ENCODE peak calls at places on chromosomes 11 and 22, in four cellular contexts. S is HepG2, Y is SJSA1, O is right lobe of liver. I is an unnamed sample.

GRCh38 chr11:76837696-76838421 is 22.9 kb upstream of the ACER3 start:
- DNase-seq in Y (no peak), O (no peak), S (no peak), I (no peak)

GRCh38 chr22:32323513-32324164 is 34.0 kb upstream of the RFPL3 start:
- DNase-seq in O (no peak), S (no peak), Y (peak), I (no peak)

GRCh38 chr11:75337195-75337654 is 14.2 kb downstream of the ARRB1 start:
- DNase-seq in Y (no peak), O (no peak), S (no peak), I (no peak)

GRCh38 chr11:104609297-104609696 is 289.0 kb downstream of the CASP12 start:
- DNase-seq in Y (no peak), O (no peak), S (peak), I (peak)

GRCh38 chr11:116895053-116895757 is 57.8 kb upstream of the APOA1 start:
- DNase-seq in S (no peak), Y (no peak), O (no peak), I (no peak)

GRCh38 chr11:4882543-4882942 is 843 bp downstream of the OR51T1 start:
- DNase-seq in Y (no peak), S (no peak), O (no peak), I (no peak)

GRCh38 chr22:18126606-18127005 is 16.0 kb downstream of the TUBA8 start:
- DNase-seq in Y (no peak), O (no peak), S (no peak), I (no peak)

GRCh38 chr11:95891423-95892177 is 32.3 kb downstream of the MTMR2 start:
- DNase-seq in Y (no peak), O (no peak), S (no peak), I (no peak)

GRCh38 chr11:5989203-5989602 is 2.4 kb upstream of the OR52L1 start:
- DNase-seq in Y (no peak), S (no peak), O (no peak), I (no peak)

GRCh38 chr11:124899376-124900145 is 1.9 kb upstream of the ROBO4 start:
- DNase-seq in O (no peak), Y (no peak), S (no peak), I (no peak)

GRCh38 chr11:82854242-82854641 is 46.0 kb downstream of the PRCP start:
- DNase-seq in Y (no peak), S (no peak), O (no peak), I (no peak)

GRCh38 chr11:86047275-86047991 is 21.5 kb downstream of the PICALM start:
- DNase-seq in S (no peak), O (no peak), Y (no peak), I (no peak)

GRCh38 chr11:5117588-5117987 is 20.6 kb downstream of the OR52A5 start:
- DNase-seq in O (no peak), S (no peak), Y (no peak), I (no peak)

GRCh38 chr22:45639747-45640102 is 31.9 kb upstream of the ATXN10 start:
- DNase-seq in S (no peak), Y (peak), O (no peak), I (no peak)

GRCh38 chr11:32310218-32310601 is 125.1 kb downstream of the WT1 start:
- DNase-seq in Y (no peak), S (no peak), O (no peak), I (no peak)

GRCh38 chr22:38867496-38868285 is 4.3 kb downstream of the CBX6 start:
- DNase-seq in S (no peak), Y (peak), O (peak), I (peak)

GRCh38 chr11:29751618-29752017 is 265.2 kb downstream of the KCNA4 start:
- DNase-seq in S (no peak), O (no peak), Y (no peak), I (no peak)

GRCh38 chr11:29119691-29120328 is 897.0 kb downstream of the KCNA4 start:
- DNase-seq in Y (peak), O (no peak), S (no peak), I (no peak)

GRCh38 chr11:117643606-117644300 is 153.3 kb downstream of the DSCAML1 start:
- DNase-seq in O (no peak), Y (no peak), S (no peak), I (no peak)

GRCh38 chr22:41939981-41940852 is 6.7 kb downstream of the CENPM start:
- DNase-seq in O (no peak), Y (no peak), S (no peak), I (no peak)

GRCh38 chr11:125429174-125429707 is 66.8 kb downstream of the FEZ1 start:
- DNase-seq in S (peak), O (peak), Y (no peak), I (peak)

DNA sequence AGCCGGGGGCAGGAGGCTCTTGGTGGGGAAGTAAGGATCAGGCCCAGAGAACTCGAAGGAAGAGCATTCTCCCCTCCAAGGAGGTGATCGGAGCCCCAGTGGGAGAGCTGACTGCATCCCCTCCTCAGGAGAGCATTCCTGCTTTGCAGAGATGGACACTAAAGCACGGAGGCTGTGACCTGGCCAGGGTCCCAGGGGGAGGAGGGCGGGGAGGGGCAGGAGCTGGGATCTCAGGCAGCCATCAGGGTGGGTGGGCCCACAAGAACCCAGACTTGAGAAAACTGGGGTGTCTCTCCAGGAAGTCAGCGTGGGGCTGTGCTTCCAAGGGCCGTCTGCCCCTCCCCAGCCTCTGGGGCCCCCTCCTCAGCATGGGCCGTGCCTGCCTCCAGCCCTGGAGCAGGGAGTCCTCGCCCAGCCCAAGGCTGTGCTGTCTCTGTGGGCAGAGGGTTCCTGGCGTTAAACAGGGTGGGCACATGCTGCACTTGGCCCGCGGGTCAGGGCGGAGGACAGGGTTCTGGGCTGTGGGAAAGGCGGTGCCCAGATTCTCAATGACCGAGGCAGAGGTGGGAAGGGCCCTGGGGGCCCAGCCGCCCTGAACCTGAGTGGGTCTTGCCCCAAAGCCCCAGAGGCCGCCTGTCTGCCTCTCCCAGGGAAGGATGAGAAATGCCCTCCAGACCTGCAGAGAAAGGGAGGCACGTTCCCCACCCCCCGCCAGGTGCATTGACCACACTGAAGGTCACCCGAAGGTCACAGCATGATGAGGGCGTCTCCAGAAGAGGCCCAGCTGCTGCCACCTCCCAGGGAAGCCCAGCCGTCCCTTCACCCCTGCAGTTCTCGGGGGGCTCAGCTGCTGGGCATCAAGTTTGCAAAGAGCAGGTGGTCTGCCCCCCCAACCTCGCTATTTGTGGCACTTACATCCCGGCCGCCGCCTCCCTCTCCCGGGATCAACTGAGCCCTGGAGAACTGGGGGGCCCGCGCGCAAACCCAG is 643 bp downstream of the CEND1 start:
- DNase-seq in O (peak), S (no peak), Y (no peak), I (peak)
- H3K4me3 ChIP-seq in O (no peak), S (no peak), Y (no peak), I (no peak)

DNA sequence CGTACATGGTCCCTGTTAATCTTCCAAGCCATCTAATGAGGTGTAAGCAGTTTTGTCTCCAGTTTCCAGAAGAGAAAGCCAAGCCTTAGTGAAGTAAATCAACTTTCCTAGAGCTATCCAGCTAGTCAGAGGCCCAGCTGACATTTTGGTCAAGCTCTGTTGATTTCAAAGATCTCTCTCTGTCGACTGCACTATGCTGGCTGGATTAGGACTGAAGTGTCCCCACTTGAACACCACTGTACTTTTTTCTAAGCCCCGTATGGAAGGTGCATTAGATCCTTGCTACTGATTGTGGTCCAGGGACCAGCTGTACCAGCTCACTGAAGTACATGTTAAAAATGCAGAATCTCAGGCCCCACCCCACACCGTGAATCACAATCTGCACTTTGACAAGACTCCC is 176.5 kb upstream of the NAV2 start:
- DNase-seq in S (no peak), Y (no peak), O (no peak), I (no peak)
- H3K27ac ChIP-seq in S (no peak), Y (no peak), O (no peak), I (no peak)

GRCh38 chr11:14446701-14447169 is 52.9 kb downstream of the COPB1 start:
- DNase-seq in O (no peak), Y (no peak), S (no peak), I (no peak)
- H3K4me3 ChIP-seq in O (no peak), Y (peak), S (no peak), I (no peak)

DNA sequence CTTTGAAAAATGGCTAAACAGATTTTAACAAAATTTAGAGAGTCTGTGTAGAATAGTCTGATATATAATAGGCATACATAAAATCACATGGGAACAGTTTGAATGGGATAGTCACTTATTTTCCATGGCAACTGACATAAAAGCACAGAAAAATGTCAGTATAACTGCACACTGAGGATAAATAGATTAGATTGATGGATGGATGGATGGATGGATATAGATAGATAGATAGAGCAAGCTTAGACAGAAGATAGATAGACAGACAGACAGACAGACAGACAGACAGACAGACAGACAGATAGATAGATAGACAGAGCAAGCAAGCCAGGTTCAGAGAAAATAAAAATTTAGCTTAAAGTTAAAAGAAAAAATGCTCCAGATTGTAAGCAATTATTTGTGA is 660.1 kb upstream of the API5 start:
- DNase-seq in Y (no peak), S (no peak), O (no peak), I (no peak)
- H3K27ac ChIP-seq in Y (no peak), S (no peak), O (no peak), I (no peak)

DNA sequence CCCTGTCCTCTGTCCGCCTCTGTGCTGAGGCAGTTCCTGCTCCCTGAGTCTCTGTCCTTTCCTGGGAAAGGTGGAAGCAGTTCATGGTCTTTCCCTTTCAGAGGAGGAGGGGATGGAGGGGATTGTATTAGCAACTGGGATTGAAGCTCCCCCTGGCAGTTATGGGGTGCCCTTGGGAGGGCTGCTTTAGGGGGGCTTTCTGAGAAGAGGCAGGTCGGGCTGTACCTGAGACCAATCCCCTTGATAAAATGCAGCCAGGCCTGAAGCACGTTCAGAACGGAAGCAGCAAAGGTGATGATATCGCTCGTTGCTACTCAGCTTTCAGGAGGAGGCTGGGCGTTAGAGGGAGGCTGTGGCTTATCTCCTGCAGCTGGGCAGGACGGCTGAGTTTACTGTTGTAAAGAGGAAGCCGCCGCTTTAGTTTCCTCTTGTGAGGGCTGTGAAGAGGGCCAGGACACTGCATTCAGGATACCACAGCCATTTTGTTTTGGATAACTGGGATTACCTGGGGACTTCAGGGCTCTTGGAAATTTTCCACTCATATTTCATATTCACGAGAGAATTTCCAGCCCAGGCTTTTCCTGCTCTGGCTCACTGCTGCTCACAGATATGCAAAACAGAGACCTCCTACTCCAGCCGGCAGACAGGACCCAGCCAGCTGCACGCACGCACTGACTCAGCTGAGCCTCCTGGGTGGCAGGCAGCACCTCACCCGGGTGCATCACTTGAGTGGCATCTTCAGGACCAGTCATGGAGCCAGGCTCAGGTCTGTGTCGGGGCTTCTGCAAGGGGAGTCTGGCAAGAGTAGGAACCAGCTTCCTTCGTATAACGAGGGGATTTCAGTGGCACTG is 798 bp downstream of the AMPD3 start:
- DNase-seq in Y (peak), S (peak), O (peak), I (no peak)
- H3K4me3 ChIP-seq in Y (peak), S (peak), O (peak), I (peak)

I was measured in pancreas.